ENCODE peak calls at places on chromosomes 4 and X, in four cellular contexts. Z, H, W and B are unnamed samples.

GRCh38 chr4:69473699-69474098 is 22.0 kb downstream of the UGT2B4 start:
- DNase-seq in Z (no peak), W (no peak), H (no peak), B (no peak)

GRCh38 chr4:78079701-78080430 is 22.7 kb downstream of the FRAS1 start:
- DNase-seq in H (no peak), Z (no peak), W (no peak), B (peak; percentile 2)

GRCh38 chr4:186486172-186486571 is 69.2 kb downstream of the MTNR1A start:
- DNase-seq in H (no peak), Z (no peak), W (peak; percentile 85), B (no peak)

GRCh38 chr4:8515316-8516060 is 64.7 kb upstream of the GPR78 start:
- DNase-seq in H (no peak), Z (no peak), W (peak; percentile 60), B (no peak)

GRCh38 chr4:158578476-158578875 is 56.8 kb downstream of the RXFP1 start:
- DNase-seq in H (no peak), W (no peak), Z (no peak), B (peak; percentile 13)

GRCh38 chr4:25950476-25951389 is 36.7 kb downstream of the SMIM20 start:
- DNase-seq in Z (no peak), H (no peak), W (no peak), B (no peak)

GRCh38 chrX:118633530-118633929 is 93.9 kb upstream of the IL13RA1 start:
- DNase-seq in Z (no peak), W (no peak), H (no peak), B (no peak)

GRCh38 chr4:69095301-69095731 is 958 bp upstream of the UGT2B7 start:
- DNase-seq in W (peak; percentile 48), H (no peak), Z (no peak), B (peak; percentile 53)

GRCh38 chr4:183241322-183241640 is 78.8 kb downstream of the CLDN22 start:
- DNase-seq in Z (no peak), W (peak; percentile 79), H (no peak), B (no peak)

GRCh38 chr4:7183161-7183560 is 9.2 kb upstream of the SORCS2 start:
- DNase-seq in W (no peak), Z (peak; percentile 8), H (no peak), B (no peak)

GRCh38 chrX:3527166-3527565 is 180.7 kb upstream of the MXRA5 start:
- DNase-seq in H (no peak), Z (no peak), W (no peak), B (no peak)

GRCh38 chr4:89000844-89001360 is 56.1 kb downstream of the FAM13A start:
- DNase-seq in H (no peak), Z (no peak), W (peak; percentile 8), B (peak; percentile 94)
- H3K27ac ChIP-seq in H (no peak overlapping the region), Z (no peak overlapping the region), W (no peak overlapping the region), B (no peak overlapping the region)

GRCh38 chr4:169203891-169204290 is 66.9 kb downstream of the SH3RF1 start:
- DNase-seq in W (no peak), H (no peak), Z (no peak), B (no peak)
- H3K4me1 ChIP-seq in W (peaks cover 23% of the 10 kb centered on the region), H (no peaks in the 10 kb centered on the region), Z (no peaks in the 10 kb centered on the region), B (peaks cover 7% of the 10 kb centered on the region)

DNA sequence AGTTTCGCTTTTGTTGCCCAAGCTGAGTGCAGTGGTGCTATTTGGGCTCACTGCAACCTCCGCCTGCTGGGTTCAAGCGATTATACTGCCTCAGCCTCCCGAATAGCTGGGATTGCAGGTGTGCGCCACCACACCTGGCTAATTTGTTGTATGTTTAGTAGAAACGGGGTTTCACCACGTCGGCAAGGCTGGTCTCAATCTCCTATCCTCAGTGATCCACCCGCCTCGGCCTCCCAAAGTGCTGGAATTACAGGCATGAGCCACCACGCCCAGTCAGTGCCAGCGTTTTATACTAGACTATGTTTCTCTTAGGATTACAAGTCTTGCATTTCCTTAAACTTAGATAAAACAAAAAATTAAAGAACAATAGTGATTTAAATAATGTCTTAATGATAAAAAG is 13.0 kb downstream of the KLF3 start:
- DNase-seq in Z (no peak), H (no peak), W (no peak), B (no peak)
- H3K27ac ChIP-seq in Z (no peak overlapping the region), H (no peak overlapping the region), W (peak overlapping the region; percentile 35), B (no peak overlapping the region)

DNA sequence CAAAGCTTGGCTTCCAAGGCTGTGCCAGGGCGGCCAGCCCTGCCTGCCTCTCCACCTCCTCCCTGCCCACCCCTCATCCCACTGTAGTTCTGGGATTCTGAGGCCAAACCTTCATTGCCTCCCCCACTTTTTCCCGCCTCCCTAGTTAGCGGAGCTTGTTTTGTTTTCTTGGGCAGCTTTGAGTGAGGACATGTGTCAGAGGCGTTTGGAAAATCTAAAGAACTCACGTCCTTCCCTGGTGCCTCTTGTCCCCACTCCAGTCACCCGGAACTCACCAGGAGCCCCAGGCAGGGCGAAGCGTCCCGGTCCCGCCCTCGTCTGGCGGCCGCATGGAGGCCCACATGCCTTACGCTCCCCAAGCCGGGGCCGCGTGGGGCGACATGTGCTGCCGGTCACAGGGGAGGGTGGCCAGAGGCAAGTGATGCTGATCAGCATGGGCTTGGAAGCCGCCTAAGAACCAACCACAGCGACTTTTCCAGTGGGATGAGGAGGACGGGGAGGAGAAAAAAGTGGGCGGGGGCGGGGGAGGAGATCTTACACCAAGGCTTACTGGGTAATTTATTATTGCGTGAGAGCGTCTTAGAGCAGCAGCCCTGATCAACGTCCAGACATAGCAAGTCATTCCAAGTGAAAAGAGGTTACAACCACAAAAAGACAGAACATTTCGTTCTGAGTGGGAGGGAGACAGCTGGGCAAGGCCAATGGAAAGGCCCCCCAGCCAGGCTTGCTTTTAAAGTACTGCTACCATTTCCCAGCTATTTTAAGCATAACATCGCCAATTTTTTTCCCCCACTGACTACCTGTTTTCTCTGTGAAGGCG is 48.5 kb downstream of the PRPS1 start:
- DNase-seq in W (peak; percentile 80), H (no peak), Z (no peak), B (peak; percentile 91)
- H3K4me1 ChIP-seq in W (peaks cover 43% of the 10 kb centered on the region), H (no peaks in the 10 kb centered on the region), Z (no peaks in the 10 kb centered on the region), B (peaks cover 7% of the 10 kb centered on the region)